ENCODE peak calls at places on chromosomes 3 and 15, in four cellular contexts. W, R, M and J are unnamed samples.

GRCh38 chr15:70741107-70741511 is 22.2 kb downstream of the UACA start:
- DNase-seq in W (no peak), R (no peak), M (peak; percentile 46), J (no peak)

GRCh38 chr15:26024241-26024640 is 161.1 kb upstream of the ATP10A start:
- DNase-seq in W (no peak), R (peak; percentile 11), M (no peak), J (no peak)

GRCh38 chr15:68818088-68818670 is 2.5 kb downstream of the ANP32A start:
- DNase-seq in W (peak; percentile 61), R (no peak), M (peak; percentile 84), J (peak; percentile 34)

GRCh38 chr3:129837057-129837631 is 56.4 kb downstream of the TMCC1 start:
- DNase-seq in W (no peak), R (no peak), M (no peak), J (no peak)

GRCh38 chr3:179260949-179261765 is 10.2 kb upstream of the KCNMB3 start:
- DNase-seq in W (peak; percentile 88), R (peak; percentile 60), M (peak; percentile 94), J (peak; percentile 55)

GRCh38 chr3:150483226-150483625 is 63.1 kb downstream of the SERP1 start:
- DNase-seq in W (no peak), R (no peak), M (no peak), J (no peak)

GRCh38 chr15:31197497-31198414 is 96.2 kb upstream of the TRPM1 start:
- DNase-seq in W (peak; percentile 65), R (no peak), M (peak; percentile 53), J (no peak)

GRCh38 chr15:101531170-101531569 is 41.7 kb upstream of the PCSK6 start:
- DNase-seq in W (no peak), R (no peak), M (no peak), J (no peak)

GRCh38 chr3:45163481-45163880 is 17.3 kb upstream of the CDCP1 start:
- DNase-seq in W (peak; percentile 44), R (no peak), M (no peak), J (no peak)

GRCh38 chr3:108511490-108511889 is 1.1 kb upstream of the MYH15 start:
- DNase-seq in W (no peak), R (no peak), M (no peak), J (no peak)

GRCh38 chr15:83626171-83626802 is 27.6 kb upstream of the ADAMTSL3 start:
- DNase-seq in W (no peak), R (no peak), M (no peak), J (peak; percentile 74)

GRCh38 chr3:133237380-133237779 is 162.5 kb upstream of the BFSP2 start:
- DNase-seq in W (no peak), R (no peak), M (no peak), J (no peak)

GRCh38 chr3:17088602-17089313 is 204.0 kb downstream of the PLCL2 start:
- DNase-seq in W (no peak), R (no peak), M (no peak), J (no peak)

GRCh38 chr3:186109897-186110803 is 1.3 kb upstream of the ETV5 start:
- DNase-seq in W (no peak), R (no peak), M (peak; percentile 51), J (no peak)

GRCh38 chr3:56042326-56042951 is 425.8 kb downstream of the ERC2 start:
- DNase-seq in W (no peak), R (no peak), M (peak; percentile 41), J (peak; percentile 47)

GRCh38 chr15:66387176-66388056 is 704 bp downstream of the MAP2K1 start:
- DNase-seq in W (peak; percentile 53), R (peak; percentile 89), M (peak; percentile 77), J (peak; percentile 53)

GRCh38 chr15:61556037-61556648 is 327.0 kb upstream of the RORA start:
- DNase-seq in W (no peak), R (no peak), M (no peak), J (peak; percentile 82)